ENCODE peak calls at places on chromosomes 13 and 19, in ten cellular contexts. One of them, this sample, is unnamed.

GRCh38 chr19:42422576-42423461 is 4.4 kb downstream of the LIPE start:
- DNase-seq in T-helper 2 cell: no peak
- DNase-seq in T-helper 17 cell: peak
- DNase-seq in GM20000: peak
- DNase-seq in anterior cingulate cortex: no peak
- DNase-seq in T-helper 9 cell: peak
- DNase-seq in amniotic stem cell: no peak
- DNase-seq in HT1080: no peak
- DNase-seq in endothelial cell: peak
- DNase-seq in astrocyte of the spinal cord: no peak
- DNase-seq in this sample: peak

GRCh38 chr19:41324921-41325639 is 15.1 kb downstream of the CCDC97 start:
- DNase-seq in T-helper 2 cell: no peak
- DNase-seq in T-helper 17 cell: no peak
- DNase-seq in GM20000: no peak
- DNase-seq in anterior cingulate cortex: no peak
- DNase-seq in T-helper 9 cell: no peak
- DNase-seq in amniotic stem cell: no peak
- DNase-seq in HT1080: peak
- DNase-seq in endothelial cell: peak
- DNase-seq in astrocyte of the spinal cord: peak
- DNase-seq in this sample: no peak

GRCh38 chr19:44772969-44773368 is 4.7 kb upstream of the CBLC start:
- DNase-seq in T-helper 2 cell: no peak
- DNase-seq in T-helper 17 cell: no peak
- DNase-seq in GM20000: no peak
- DNase-seq in anterior cingulate cortex: no peak
- DNase-seq in T-helper 9 cell: no peak
- DNase-seq in amniotic stem cell: no peak
- DNase-seq in HT1080: no peak
- DNase-seq in endothelial cell: no peak
- DNase-seq in astrocyte of the spinal cord: no peak
- DNase-seq in this sample: no peak

GRCh38 chr19:16013181-16013850 is 63.0 kb upstream of the TPM4 start:
- DNase-seq in T-helper 2 cell: no peak
- DNase-seq in T-helper 17 cell: no peak
- DNase-seq in GM20000: no peak
- DNase-seq in anterior cingulate cortex: no peak
- DNase-seq in T-helper 9 cell: no peak
- DNase-seq in amniotic stem cell: no peak
- DNase-seq in HT1080: no peak
- DNase-seq in endothelial cell: no peak
- DNase-seq in astrocyte of the spinal cord: no peak
- DNase-seq in this sample: no peak

GRCh38 chr19:55261671-55262126 is 2.9 kb upstream of the PPP6R1 start:
- DNase-seq in T-helper 2 cell: no peak
- DNase-seq in T-helper 17 cell: no peak
- DNase-seq in GM20000: no peak
- DNase-seq in anterior cingulate cortex: no peak
- DNase-seq in T-helper 9 cell: no peak
- DNase-seq in amniotic stem cell: no peak
- DNase-seq in HT1080: no peak
- DNase-seq in endothelial cell: no peak
- DNase-seq in astrocyte of the spinal cord: no peak
- DNase-seq in this sample: no peak

GRCh38 chr13:75430618-75431209 is 51.3 kb downstream of the TBC1D4 start:
- DNase-seq in T-helper 2 cell: no peak
- DNase-seq in T-helper 17 cell: no peak
- DNase-seq in GM20000: no peak
- DNase-seq in anterior cingulate cortex: no peak
- DNase-seq in T-helper 9 cell: no peak
- DNase-seq in amniotic stem cell: no peak
- DNase-seq in HT1080: no peak
- DNase-seq in endothelial cell: no peak
- DNase-seq in astrocyte of the spinal cord: no peak
- DNase-seq in this sample: no peak

GRCh38 chr13:97723655-97724054 is 229.8 kb upstream of the IPO5 start:
- DNase-seq in T-helper 2 cell: no peak
- DNase-seq in T-helper 17 cell: no peak
- DNase-seq in GM20000: no peak
- DNase-seq in anterior cingulate cortex: no peak
- DNase-seq in T-helper 9 cell: no peak
- DNase-seq in amniotic stem cell: no peak
- DNase-seq in HT1080: no peak
- DNase-seq in endothelial cell: no peak
- DNase-seq in astrocyte of the spinal cord: no peak
- DNase-seq in this sample: no peak

GRCh38 chr13:60431108-60431700 is 34.2 kb downstream of the TDRD3 start:
- DNase-seq in T-helper 2 cell: no peak
- DNase-seq in T-helper 17 cell: no peak
- DNase-seq in GM20000: peak
- DNase-seq in anterior cingulate cortex: no peak
- DNase-seq in T-helper 9 cell: no peak
- DNase-seq in amniotic stem cell: no peak
- DNase-seq in HT1080: peak
- DNase-seq in endothelial cell: no peak
- DNase-seq in astrocyte of the spinal cord: peak
- DNase-seq in this sample: no peak

GRCh38 chr19:28454083-28454482 is 758.9 kb downstream of the UQCRFS1 start:
- DNase-seq in T-helper 2 cell: no peak
- DNase-seq in T-helper 17 cell: no peak
- DNase-seq in GM20000: no peak
- DNase-seq in anterior cingulate cortex: no peak
- DNase-seq in T-helper 9 cell: no peak
- DNase-seq in amniotic stem cell: no peak
- DNase-seq in HT1080: peak
- DNase-seq in endothelial cell: no peak
- DNase-seq in astrocyte of the spinal cord: peak
- DNase-seq in this sample: no peak

GRCh38 chr13:43005460-43006236 is 13.6 kb upstream of the EPSTI1 start:
- DNase-seq in T-helper 2 cell: no peak
- DNase-seq in T-helper 17 cell: no peak
- DNase-seq in GM20000: no peak
- DNase-seq in anterior cingulate cortex: no peak
- DNase-seq in T-helper 9 cell: no peak
- DNase-seq in amniotic stem cell: no peak
- DNase-seq in HT1080: peak
- DNase-seq in endothelial cell: no peak
- DNase-seq in astrocyte of the spinal cord: peak
- DNase-seq in this sample: no peak

GRCh38 chr19:47637550-47637949 is 28.6 kb downstream of the BICRA start:
- DNase-seq in T-helper 2 cell: no peak
- DNase-seq in T-helper 17 cell: no peak
- DNase-seq in GM20000: no peak
- DNase-seq in anterior cingulate cortex: no peak
- DNase-seq in T-helper 9 cell: no peak
- DNase-seq in amniotic stem cell: no peak
- DNase-seq in HT1080: no peak
- DNase-seq in endothelial cell: no peak
- DNase-seq in astrocyte of the spinal cord: no peak
- DNase-seq in this sample: no peak

GRCh38 chr19:16018106-16018755 is 58.1 kb upstream of the TPM4 start:
- DNase-seq in T-helper 2 cell: no peak
- DNase-seq in T-helper 17 cell: no peak
- DNase-seq in GM20000: no peak
- DNase-seq in anterior cingulate cortex: no peak
- DNase-seq in T-helper 9 cell: no peak
- DNase-seq in amniotic stem cell: no peak
- DNase-seq in HT1080: no peak
- DNase-seq in endothelial cell: no peak
- DNase-seq in astrocyte of the spinal cord: no peak
- DNase-seq in this sample: no peak

GRCh38 chr13:20400774-20401173 is 124.9 kb downstream of the CRYL1 start:
- DNase-seq in T-helper 2 cell: no peak
- DNase-seq in T-helper 17 cell: no peak
- DNase-seq in GM20000: no peak
- DNase-seq in anterior cingulate cortex: no peak
- DNase-seq in T-helper 9 cell: no peak
- DNase-seq in amniotic stem cell: no peak
- DNase-seq in HT1080: peak
- DNase-seq in endothelial cell: no peak
- DNase-seq in astrocyte of the spinal cord: peak
- DNase-seq in this sample: no peak

GRCh38 chr19:8973501-8974091 is 36.6 kb downstream of the MUC16 start:
- DNase-seq in T-helper 2 cell: no peak
- DNase-seq in T-helper 17 cell: no peak
- DNase-seq in GM20000: no peak
- DNase-seq in anterior cingulate cortex: no peak
- DNase-seq in T-helper 9 cell: no peak
- DNase-seq in amniotic stem cell: no peak
- DNase-seq in HT1080: no peak
- DNase-seq in endothelial cell: no peak
- DNase-seq in astrocyte of the spinal cord: no peak
- DNase-seq in this sample: no peak

GRCh38 chr19:44344255-44344654 is 12.2 kb downstream of the ZNF112 start:
- DNase-seq in T-helper 2 cell: no peak
- DNase-seq in T-helper 17 cell: no peak
- DNase-seq in GM20000: no peak
- DNase-seq in anterior cingulate cortex: no peak
- DNase-seq in T-helper 9 cell: no peak
- DNase-seq in amniotic stem cell: no peak
- DNase-seq in HT1080: no peak
- DNase-seq in endothelial cell: no peak
- DNase-seq in astrocyte of the spinal cord: no peak
- DNase-seq in this sample: no peak

GRCh38 chr19:39397360-39398296 is 6.5 kb downstream of the MED29 start:
- DNase-seq in T-helper 2 cell: peak
- DNase-seq in T-helper 17 cell: peak
- DNase-seq in GM20000: peak
- DNase-seq in anterior cingulate cortex: peak
- DNase-seq in T-helper 9 cell: peak
- DNase-seq in amniotic stem cell: peak
- DNase-seq in HT1080: peak
- DNase-seq in endothelial cell: peak
- DNase-seq in astrocyte of the spinal cord: peak
- DNase-seq in this sample: peak

GRCh38 chr19:46618670-46619231 is 6.1 kb downstream of the PTGIR start:
- DNase-seq in T-helper 2 cell: no peak
- DNase-seq in T-helper 17 cell: no peak
- DNase-seq in GM20000: no peak
- DNase-seq in anterior cingulate cortex: no peak
- DNase-seq in T-helper 9 cell: no peak
- DNase-seq in amniotic stem cell: no peak
- DNase-seq in HT1080: no peak
- DNase-seq in endothelial cell: no peak
- DNase-seq in astrocyte of the spinal cord: no peak
- DNase-seq in this sample: no peak

This sample was measured in neural crest cell.